ENCODE peak calls at places on chromosomes 6 and 20, in six cellular contexts. S is cardiac fibroblast; G is SW 1271; Z is effector CD4-positive, alpha-beta T cell; E is psoas muscle; R is CD4-positive, alpha-beta T cell. N is an unnamed sample.

GRCh38 chr6:132490024-132490423 is 22.9 kb downstream of the STX7 start:
- DNase-seq in Z (no peak), S (peak), E (peak), G (no peak), R (no peak), N (no peak)

GRCh38 chr6:1575213-1576041 is 34.3 kb upstream of the FOXC1 start:
- DNase-seq in E (no peak), R (no peak), Z (no peak), S (peak), G (no peak), N (no peak)

GRCh38 chr6:45663181-45664180 is 285.7 kb upstream of the SUPT3H start:
- DNase-seq in Z (no peak), S (peak), R (peak), E (peak), G (no peak), N (no peak)

GRCh38 chr20:38471245-38471644 is 1.4 kb upstream of the RALGAPB start:
- DNase-seq in Z (no peak), R (no peak), G (no peak), E (no peak), S (no peak), N (no peak)

GRCh38 chr20:50725722-50726000 is 5.7 kb upstream of the PARD6B start:
- DNase-seq in S (no peak), Z (no peak), G (no peak), E (no peak), R (no peak), N (no peak)

GRCh38 chr6:3847521-3847920 is 1.7 kb upstream of the FAM50B start:
- DNase-seq in R (no peak), G (no peak), S (no peak), Z (no peak), E (no peak), N (no peak)

GRCh38 chr6:109349419-109349987 is 32.8 kb downstream of the CD164 start:
- DNase-seq in Z (no peak), E (no peak), R (no peak), G (no peak), S (peak), N (no peak)

GRCh38 chr6:10014561-10014960 is 400.3 kb downstream of the TFAP2A start:
- DNase-seq in R (no peak), E (no peak), Z (no peak), G (no peak), S (no peak), N (no peak)

GRCh38 chr6:138374815-138375214 is 2.9 kb upstream of the SMIM28 start:
- DNase-seq in E (no peak), S (no peak), Z (no peak), R (no peak), G (no peak), N (no peak)

N was measured in Panc1.